ENCODE peak calls at places on chromosomes 16 and 17, in ten cellular contexts. One of them, this sample, is unnamed.
A peak's percentile ranks its signal among the peaks of the same experiment; 100 is the strongest.

GRCh38 chr17:58303981-58304734 is 23.4 kb upstream of the MPO start:
- DNase-seq in PC-3: peak; percentile 73
- DNase-seq in body of pancreas: peak; percentile 52
- DNase-seq in uterus: no peak
- DNase-seq in AG04450: no peak
- DNase-seq in tibial artery: peak; percentile 18
- DNase-seq in lower lobe of right lung: peak; percentile 74
- DNase-seq in breast epithelium: no peak
- DNase-seq in prostate gland: no peak
- DNase-seq in heart left ventricle: no peak
- DNase-seq in this sample: peak; percentile 52

GRCh38 chr16:89167425-89167941 is 4.1 kb upstream of the CDH15 start:
- DNase-seq in PC-3: peak; percentile 78
- DNase-seq in body of pancreas: peak; percentile 83
- DNase-seq in uterus: peak; percentile 46
- DNase-seq in AG04450: peak; percentile 34
- DNase-seq in tibial artery: peak; percentile 63
- DNase-seq in lower lobe of right lung: peak; percentile 91
- DNase-seq in breast epithelium: peak; percentile 82
- DNase-seq in prostate gland: peak; percentile 65
- DNase-seq in heart left ventricle: peak; percentile 83
- DNase-seq in this sample: peak; percentile 85

GRCh38 chr17:2101448-2102257 is 46.8 kb downstream of the HIC1 start:
- DNase-seq in PC-3: peak; percentile 94
- DNase-seq in body of pancreas: peak; percentile 69
- DNase-seq in uterus: peak; percentile 70
- DNase-seq in AG04450: no peak
- DNase-seq in tibial artery: no peak
- DNase-seq in lower lobe of right lung: peak; percentile 88
- DNase-seq in breast epithelium: peak; percentile 87
- DNase-seq in prostate gland: peak; percentile 91
- DNase-seq in heart left ventricle: peak; percentile 52
- DNase-seq in this sample: no peak

GRCh38 chr16:51166116-51166515 is 15.0 kb upstream of the SALL1 start:
- DNase-seq in PC-3: no peak
- DNase-seq in body of pancreas: no peak
- DNase-seq in uterus: no peak
- DNase-seq in AG04450: no peak
- DNase-seq in tibial artery: no peak
- DNase-seq in lower lobe of right lung: no peak
- DNase-seq in breast epithelium: no peak
- DNase-seq in prostate gland: no peak
- DNase-seq in heart left ventricle: no peak
- DNase-seq in this sample: no peak

GRCh38 chr16:60346256-60346655 is 1612.1 kb upstream of the GOT2 start:
- DNase-seq in PC-3: no peak
- DNase-seq in body of pancreas: no peak
- DNase-seq in uterus: no peak
- DNase-seq in AG04450: no peak
- DNase-seq in tibial artery: no peak
- DNase-seq in lower lobe of right lung: no peak
- DNase-seq in breast epithelium: no peak
- DNase-seq in prostate gland: no peak
- DNase-seq in heart left ventricle: no peak
- DNase-seq in this sample: no peak

GRCh38 chr16:29198231-29198630 is 208.3 kb downstream of the NPIPB11 start:
- DNase-seq in PC-3: no peak
- DNase-seq in body of pancreas: no peak
- DNase-seq in uterus: peak; percentile 3
- DNase-seq in AG04450: no peak
- DNase-seq in tibial artery: peak; percentile 18
- DNase-seq in lower lobe of right lung: no peak
- DNase-seq in breast epithelium: no peak
- DNase-seq in prostate gland: no peak
- DNase-seq in heart left ventricle: no peak
- DNase-seq in this sample: no peak

GRCh38 chr17:1487939-1488825 is 4.3 kb downstream of the MYO1C start:
- DNase-seq in PC-3: peak; percentile 80
- DNase-seq in body of pancreas: peak; percentile 85
- DNase-seq in uterus: peak; percentile 87
- DNase-seq in AG04450: peak; percentile 67
- DNase-seq in tibial artery: peak; percentile 80
- DNase-seq in lower lobe of right lung: peak; percentile 88
- DNase-seq in breast epithelium: peak; percentile 84
- DNase-seq in prostate gland: peak; percentile 83
- DNase-seq in heart left ventricle: peak; percentile 90
- DNase-seq in this sample: peak; percentile 90

GRCh38 chr17:7022791-7023571 is at the start of gene BCL6B:
- DNase-seq in PC-3: no peak
- DNase-seq in body of pancreas: no peak
- DNase-seq in uterus: peak; percentile 38
- DNase-seq in AG04450: no peak
- DNase-seq in tibial artery: no peak
- DNase-seq in lower lobe of right lung: peak; percentile 53
- DNase-seq in breast epithelium: no peak
- DNase-seq in prostate gland: no peak
- DNase-seq in heart left ventricle: peak; percentile 66
- DNase-seq in this sample: no peak

GRCh38 chr16:28987170-28987853 is 2.5 kb downstream of the LAT start:
- DNase-seq in PC-3: no peak
- DNase-seq in body of pancreas: no peak
- DNase-seq in uterus: no peak
- DNase-seq in AG04450: no peak
- DNase-seq in tibial artery: no peak
- DNase-seq in lower lobe of right lung: no peak
- DNase-seq in breast epithelium: no peak
- DNase-seq in prostate gland: no peak
- DNase-seq in heart left ventricle: no peak
- DNase-seq in this sample: no peak

GRCh38 chr16:53913082-53913870 is 209.3 kb downstream of the FTO start:
- DNase-seq in PC-3: peak; percentile 35
- DNase-seq in body of pancreas: no peak
- DNase-seq in uterus: peak; percentile 66
- DNase-seq in AG04450: peak; percentile 75
- DNase-seq in tibial artery: peak; percentile 55
- DNase-seq in lower lobe of right lung: no peak
- DNase-seq in breast epithelium: no peak
- DNase-seq in prostate gland: no peak
- DNase-seq in heart left ventricle: peak; percentile 63
- DNase-seq in this sample: peak; percentile 82

GRCh38 chr17:79949646-79950292 is 85.9 kb downstream of the TBC1D16 start:
- DNase-seq in PC-3: no peak
- DNase-seq in body of pancreas: peak; percentile 9
- DNase-seq in uterus: no peak
- DNase-seq in AG04450: no peak
- DNase-seq in tibial artery: no peak
- DNase-seq in lower lobe of right lung: no peak
- DNase-seq in breast epithelium: peak; percentile 20
- DNase-seq in prostate gland: no peak
- DNase-seq in heart left ventricle: peak; percentile 2
- DNase-seq in this sample: peak; percentile 44

GRCh38 chr17:43018932-43019331 is 3.3 kb downstream of the VAT1 start:
- DNase-seq in PC-3: no peak
- DNase-seq in body of pancreas: no peak
- DNase-seq in uterus: no peak
- DNase-seq in AG04450: no peak
- DNase-seq in tibial artery: no peak
- DNase-seq in lower lobe of right lung: no peak
- DNase-seq in breast epithelium: no peak
- DNase-seq in prostate gland: no peak
- DNase-seq in heart left ventricle: no peak
- DNase-seq in this sample: no peak

GRCh38 chr17:82552580-82552979 is 33.0 kb downstream of the FOXK2 start:
- DNase-seq in PC-3: no peak
- DNase-seq in body of pancreas: no peak
- DNase-seq in uterus: no peak
- DNase-seq in AG04450: no peak
- DNase-seq in tibial artery: no peak
- DNase-seq in lower lobe of right lung: no peak
- DNase-seq in breast epithelium: no peak
- DNase-seq in prostate gland: no peak
- DNase-seq in heart left ventricle: no peak
- DNase-seq in this sample: no peak

GRCh38 chr16:17827313-17827712 is 356.6 kb upstream of the XYLT1 start:
- DNase-seq in PC-3: no peak
- DNase-seq in body of pancreas: no peak
- DNase-seq in uterus: no peak
- DNase-seq in AG04450: no peak
- DNase-seq in tibial artery: no peak
- DNase-seq in lower lobe of right lung: no peak
- DNase-seq in breast epithelium: no peak
- DNase-seq in prostate gland: no peak
- DNase-seq in heart left ventricle: no peak
- DNase-seq in this sample: no peak

GRCh38 chr16:50505714-50506542 is 42.3 kb upstream of the NKD1 start:
- DNase-seq in PC-3: no peak
- DNase-seq in body of pancreas: no peak
- DNase-seq in uterus: no peak
- DNase-seq in AG04450: no peak
- DNase-seq in tibial artery: no peak
- DNase-seq in lower lobe of right lung: no peak
- DNase-seq in breast epithelium: no peak
- DNase-seq in prostate gland: no peak
- DNase-seq in heart left ventricle: no peak
- DNase-seq in this sample: no peak

GRCh38 chr16:56554441-56554840 is 10.4 kb upstream of the MT4 start:
- DNase-seq in PC-3: no peak
- DNase-seq in body of pancreas: no peak
- DNase-seq in uterus: no peak
- DNase-seq in AG04450: no peak
- DNase-seq in tibial artery: no peak
- DNase-seq in lower lobe of right lung: no peak
- DNase-seq in breast epithelium: no peak
- DNase-seq in prostate gland: no peak
- DNase-seq in heart left ventricle: no peak
- DNase-seq in this sample: no peak

DNA sequence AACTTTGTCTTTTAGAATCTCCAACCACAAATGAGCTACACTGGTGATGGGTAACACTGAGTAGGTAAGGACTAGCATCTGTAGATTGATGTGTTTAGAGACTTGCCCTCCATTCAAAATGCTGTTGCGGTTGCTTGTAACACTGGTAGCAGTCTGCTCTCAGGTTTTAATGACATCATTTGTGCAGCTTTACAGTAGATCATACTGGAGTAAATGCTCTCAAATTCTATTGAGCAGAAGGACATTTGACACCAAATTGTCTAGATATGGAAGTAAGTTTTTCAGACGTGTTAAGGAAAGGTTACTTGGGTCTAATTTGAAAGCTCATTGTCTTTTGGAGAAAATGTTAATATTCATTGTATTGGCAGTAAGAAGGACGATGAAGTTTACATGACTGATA is 98.9 kb downstream of the NLK start:
- DNase-seq in PC-3: no peak
- DNase-seq in body of pancreas: no peak
- DNase-seq in uterus: no peak
- DNase-seq in AG04450: no peak
- DNase-seq in tibial artery: no peak
- DNase-seq in lower lobe of right lung: no peak
- DNase-seq in breast epithelium: no peak
- DNase-seq in prostate gland: no peak
- DNase-seq in heart left ventricle: no peak
- DNase-seq in this sample: no peak
- H3K27ac ChIP-seq in PC-3: no peak overlapping the region
- H3K27ac ChIP-seq in body of pancreas: no peak overlapping the region
- H3K27ac ChIP-seq in uterus: no peak overlapping the region
- H3K27ac ChIP-seq in AG04450: no peak overlapping the region
- H3K27ac ChIP-seq in tibial artery: no peak overlapping the region
- H3K27ac ChIP-seq in lower lobe of right lung: no peak overlapping the region
- H3K27ac ChIP-seq in breast epithelium: no peak overlapping the region
- H3K27ac ChIP-seq in prostate gland: no peak overlapping the region
- H3K27ac ChIP-seq in heart left ventricle: no peak overlapping the region
- H3K27ac ChIP-seq in this sample: no peak overlapping the region

GRCh38 chr16:75491876-75492275 is 3.4 kb downstream of the CHST6 start:
- DNase-seq in PC-3: peak; percentile 40
- DNase-seq in body of pancreas: no peak
- DNase-seq in uterus: no peak
- DNase-seq in AG04450: no peak
- DNase-seq in tibial artery: no peak
- DNase-seq in lower lobe of right lung: no peak
- DNase-seq in breast epithelium: no peak
- DNase-seq in prostate gland: no peak
- DNase-seq in heart left ventricle: no peak
- DNase-seq in this sample: no peak
- TF ChIP-seq CTCF in PC-3: peak; percentile 52
- TF ChIP-seq CTCF in body of pancreas: no peak
- TF ChIP-seq CTCF in uterus: no peak
- TF ChIP-seq CTCF in AG04450: no peak
- TF ChIP-seq CTCF in tibial artery: no peak
- TF ChIP-seq CTCF in lower lobe of right lung: no peak
- TF ChIP-seq CTCF in breast epithelium: no peak
- TF ChIP-seq CTCF in prostate gland: no peak
- TF ChIP-seq CTCF in heart left ventricle: no peak
- TF ChIP-seq CTCF in this sample: no peak

DNA sequence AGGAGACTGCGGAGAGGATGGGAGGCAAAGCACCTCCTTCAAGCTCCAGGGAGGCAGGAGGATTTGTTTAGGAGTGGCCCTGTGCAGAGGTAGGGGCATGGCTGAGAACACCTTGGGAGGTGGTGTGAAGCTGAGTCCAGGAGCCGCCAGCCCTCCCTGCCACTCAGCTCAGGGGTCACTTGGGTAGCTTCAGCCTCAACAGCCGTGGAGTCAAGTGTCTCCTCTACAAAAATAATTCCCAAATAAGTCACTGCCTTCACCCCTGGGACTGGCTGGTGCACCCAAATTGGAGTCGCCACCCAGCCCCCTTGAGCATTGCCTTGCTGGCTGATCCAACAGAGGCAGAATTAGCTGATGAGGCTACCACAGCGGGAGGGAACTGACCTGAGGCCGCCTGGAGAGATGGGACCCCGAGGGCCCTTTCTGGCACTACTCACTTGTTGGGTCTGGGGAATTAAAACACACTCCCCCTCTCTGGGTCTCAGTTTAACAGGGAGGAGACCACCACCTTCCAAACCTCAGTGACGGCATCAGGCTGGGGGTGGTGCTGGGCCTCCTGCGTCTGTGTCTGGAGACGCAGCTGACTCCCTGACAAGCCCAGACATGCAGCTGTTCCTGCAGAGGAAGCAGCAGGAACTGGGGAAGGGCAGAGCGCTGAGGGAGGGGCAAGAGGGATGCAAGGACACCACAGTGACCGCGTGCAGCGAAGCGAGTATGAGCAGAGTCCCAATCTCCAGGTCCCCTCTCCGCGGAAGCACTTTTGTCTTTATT is 87.9 kb upstream of the TOB1 start:
- DNase-seq in PC-3: no peak
- DNase-seq in body of pancreas: peak; percentile 35
- DNase-seq in uterus: no peak
- DNase-seq in AG04450: peak; percentile 50
- DNase-seq in tibial artery: no peak
- DNase-seq in lower lobe of right lung: peak; percentile 69
- DNase-seq in breast epithelium: no peak
- DNase-seq in prostate gland: peak; percentile 85
- DNase-seq in heart left ventricle: peak; percentile 63
- DNase-seq in this sample: peak; percentile 53
- H3K27ac ChIP-seq in PC-3: no peak overlapping the region
- H3K27ac ChIP-seq in body of pancreas: peak overlapping the region; percentile 15
- H3K27ac ChIP-seq in uterus: peak overlapping the region; percentile 72
- H3K27ac ChIP-seq in AG04450: peak overlapping the region; percentile 61
- H3K27ac ChIP-seq in tibial artery: peak overlapping the region; percentile 59
- H3K27ac ChIP-seq in lower lobe of right lung: peak overlapping the region; percentile 68
- H3K27ac ChIP-seq in breast epithelium: peak overlapping the region; percentile 76
- H3K27ac ChIP-seq in prostate gland: peak overlapping the region; percentile 56
- H3K27ac ChIP-seq in heart left ventricle: peak overlapping the region; percentile 63
- H3K27ac ChIP-seq in this sample: peak overlapping the region; percentile 74

GRCh38 chr16:10883004-10883403 is 6.0 kb downstream of the CIITA start:
- DNase-seq in PC-3: peak; percentile 59
- DNase-seq in body of pancreas: no peak
- DNase-seq in uterus: no peak
- DNase-seq in AG04450: no peak
- DNase-seq in tibial artery: no peak
- DNase-seq in lower lobe of right lung: peak; percentile 57
- DNase-seq in breast epithelium: no peak
- DNase-seq in prostate gland: no peak
- DNase-seq in heart left ventricle: no peak
- DNase-seq in this sample: no peak
- TF ChIP-seq CTCF in PC-3: no peak
- TF ChIP-seq CTCF in body of pancreas: no peak
- TF ChIP-seq CTCF in uterus: no peak
- TF ChIP-seq CTCF in AG04450: no peak
- TF ChIP-seq CTCF in tibial artery: no peak
- TF ChIP-seq CTCF in lower lobe of right lung: no peak
- TF ChIP-seq CTCF in breast epithelium: no peak
- TF ChIP-seq CTCF in prostate gland: no peak
- TF ChIP-seq CTCF in heart left ventricle: no peak
- TF ChIP-seq CTCF in this sample: no peak

This sample was measured in testis.